ENCODE peak calls at places on chromosomes 3 and 15, in nine cellular contexts. One of them, this sample, is unnamed.
A peak's percentile ranks its signal among the peaks of the same experiment; 100 is the strongest.

GRCh38 chr3:153906366-153906765 is 214.8 kb upstream of the ARHGEF26 start:
- DNase-seq in CD4-positive, alpha-beta T cell: no peak
- DNase-seq in AG09309: no peak
- DNase-seq in neural crest cell: no peak
- DNase-seq in body of pancreas: no peak
- DNase-seq in B cell: no peak
- DNase-seq in mucosa of descending colon: no peak
- DNase-seq in astrocyte: no peak
- DNase-seq in AG10803: no peak
- DNase-seq in this sample: no peak

GRCh38 chr15:81111018-81111417 is 23.1 kb upstream of the CFAP161 start:
- DNase-seq in neural crest cell: no peak
- DNase-seq in B cell: no peak
- DNase-seq in CD4-positive, alpha-beta T cell: no peak
- DNase-seq in astrocyte: no peak
- DNase-seq in AG09309: no peak
- DNase-seq in AG10803: no peak
- DNase-seq in body of pancreas: no peak
- DNase-seq in mucosa of descending colon: no peak
- DNase-seq in this sample: no peak

GRCh38 chr3:107981471-107982111 is 109.2 kb downstream of the CD47 start:
- DNase-seq in AG09309: no peak
- DNase-seq in astrocyte: no peak
- DNase-seq in CD4-positive, alpha-beta T cell: no peak
- DNase-seq in mucosa of descending colon: peak; percentile 43
- DNase-seq in body of pancreas: peak; percentile 38
- DNase-seq in AG10803: no peak
- DNase-seq in neural crest cell: no peak
- DNase-seq in B cell: no peak
- DNase-seq in this sample: peak; percentile 54

GRCh38 chr15:88300861-88301260 is 44.3 kb upstream of the NTRK3 start:
- DNase-seq in AG09309: no peak
- DNase-seq in astrocyte: no peak
- DNase-seq in neural crest cell: no peak
- DNase-seq in AG10803: no peak
- DNase-seq in B cell: no peak
- DNase-seq in CD4-positive, alpha-beta T cell: no peak
- DNase-seq in mucosa of descending colon: no peak
- DNase-seq in body of pancreas: no peak
- DNase-seq in this sample: no peak

GRCh38 chr3:17752441-17752840 is 10.0 kb upstream of the TBC1D5 start:
- DNase-seq in body of pancreas: no peak
- DNase-seq in B cell: no peak
- DNase-seq in astrocyte: no peak
- DNase-seq in mucosa of descending colon: no peak
- DNase-seq in AG09309: peak; percentile 13
- DNase-seq in CD4-positive, alpha-beta T cell: no peak
- DNase-seq in neural crest cell: no peak
- DNase-seq in AG10803: peak; percentile 77
- DNase-seq in this sample: no peak

GRCh38 chr3:141303481-141304223 is 64.7 kb upstream of the ZBTB38 start:
- DNase-seq in B cell: peak; percentile 80
- DNase-seq in neural crest cell: peak; percentile 71
- DNase-seq in mucosa of descending colon: no peak
- DNase-seq in body of pancreas: peak; percentile 75
- DNase-seq in astrocyte: peak; percentile 46
- DNase-seq in CD4-positive, alpha-beta T cell: no peak
- DNase-seq in AG10803: peak; percentile 78
- DNase-seq in AG09309: peak; percentile 52
- DNase-seq in this sample: no peak

GRCh38 chr15:52496776-52497470 is 31.8 kb downstream of the MYO5A start:
- DNase-seq in B cell: no peak
- DNase-seq in astrocyte: peak; percentile 34
- DNase-seq in mucosa of descending colon: no peak
- DNase-seq in CD4-positive, alpha-beta T cell: no peak
- DNase-seq in body of pancreas: no peak
- DNase-seq in AG09309: no peak
- DNase-seq in AG10803: peak; percentile 51
- DNase-seq in neural crest cell: no peak
- DNase-seq in this sample: no peak

GRCh38 chr15:79811406-79812405 is 85.1 kb downstream of the MTHFS start:
- DNase-seq in astrocyte: peak; percentile 48
- DNase-seq in B cell: no peak
- DNase-seq in CD4-positive, alpha-beta T cell: no peak
- DNase-seq in neural crest cell: no peak
- DNase-seq in mucosa of descending colon: no peak
- DNase-seq in AG10803: peak; percentile 80
- DNase-seq in body of pancreas: peak; percentile 90
- DNase-seq in AG09309: peak; percentile 24
- DNase-seq in this sample: no peak

GRCh38 chr3:126531051-126531330 is 7.0 kb downstream of the CHST13 start:
- DNase-seq in B cell: no peak
- DNase-seq in CD4-positive, alpha-beta T cell: no peak
- DNase-seq in neural crest cell: no peak
- DNase-seq in AG09309: no peak
- DNase-seq in mucosa of descending colon: no peak
- DNase-seq in AG10803: no peak
- DNase-seq in astrocyte: no peak
- DNase-seq in body of pancreas: no peak
- DNase-seq in this sample: no peak

DNA sequence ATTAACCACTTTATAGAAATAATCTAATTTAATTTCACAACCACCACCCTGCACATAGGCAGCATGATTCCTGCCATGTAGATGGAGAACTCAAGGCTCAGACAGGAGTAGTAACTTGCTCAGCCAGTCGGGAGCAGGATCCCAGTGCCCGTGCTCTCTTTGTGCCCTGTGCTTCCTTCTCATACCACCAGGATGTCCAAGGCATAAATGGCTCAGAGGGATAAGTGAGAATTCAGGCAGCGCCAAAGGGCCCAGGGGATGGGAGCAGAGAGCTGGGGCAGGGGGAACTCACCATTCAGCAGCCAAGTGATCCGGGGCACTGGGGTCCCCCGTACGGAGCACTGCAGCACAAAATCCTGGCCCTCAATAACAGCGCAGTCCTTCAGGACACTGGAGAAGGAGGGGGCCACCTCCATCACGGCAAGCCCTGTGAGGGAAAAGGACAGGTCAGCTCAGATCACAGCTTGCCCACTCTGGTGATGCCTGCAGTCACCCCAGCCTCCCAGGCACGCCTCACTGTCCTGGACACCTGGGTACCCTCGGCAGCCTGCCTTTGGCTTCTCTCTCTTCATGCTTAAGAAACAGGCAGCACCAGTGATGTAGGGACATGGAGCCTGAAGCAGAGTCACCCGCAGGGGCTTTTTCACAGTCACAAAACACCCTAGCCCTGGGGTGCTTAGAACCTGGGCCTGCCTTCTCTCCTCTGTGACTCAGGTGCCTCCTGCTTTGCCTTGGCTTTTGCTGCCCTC is 141.0 kb upstream of the HACD2 start:
- DNase-seq in astrocyte: no peak
- DNase-seq in CD4-positive, alpha-beta T cell: no peak
- DNase-seq in AG10803: no peak
- DNase-seq in AG09309: no peak
- DNase-seq in neural crest cell: no peak
- DNase-seq in body of pancreas: no peak
- DNase-seq in mucosa of descending colon: no peak
- DNase-seq in B cell: no peak
- DNase-seq in this sample: no peak
- TF ChIP-seq CTCF in astrocyte: peak; percentile 9
- TF ChIP-seq CTCF in CD4-positive, alpha-beta T cell: no peak
- TF ChIP-seq CTCF in AG10803: no peak
- TF ChIP-seq CTCF in AG09309: no peak
- TF ChIP-seq CTCF in neural crest cell: peak; percentile 36
- TF ChIP-seq CTCF in body of pancreas: no peak
- TF ChIP-seq CTCF in mucosa of descending colon: no peak
- TF ChIP-seq CTCF in B cell: no peak
- TF ChIP-seq CTCF in this sample: peak; percentile 34

GRCh38 chr3:187808466-187809291 is 63.4 kb upstream of the BCL6 start:
- DNase-seq in B cell: no peak
- DNase-seq in neural crest cell: no peak
- DNase-seq in astrocyte: no peak
- DNase-seq in AG10803: no peak
- DNase-seq in AG09309: no peak
- DNase-seq in mucosa of descending colon: peak; percentile 54
- DNase-seq in CD4-positive, alpha-beta T cell: no peak
- DNase-seq in body of pancreas: peak; percentile 18
- DNase-seq in this sample: peak; percentile 41
- TF ChIP-seq CTCF in B cell: no peak
- TF ChIP-seq CTCF in neural crest cell: no peak
- TF ChIP-seq CTCF in astrocyte: no peak
- TF ChIP-seq CTCF in AG10803: no peak
- TF ChIP-seq CTCF in AG09309: no peak
- TF ChIP-seq CTCF in mucosa of descending colon: no peak
- TF ChIP-seq CTCF in CD4-positive, alpha-beta T cell: no peak
- TF ChIP-seq CTCF in body of pancreas: no peak
- TF ChIP-seq CTCF in this sample: no peak

DNA sequence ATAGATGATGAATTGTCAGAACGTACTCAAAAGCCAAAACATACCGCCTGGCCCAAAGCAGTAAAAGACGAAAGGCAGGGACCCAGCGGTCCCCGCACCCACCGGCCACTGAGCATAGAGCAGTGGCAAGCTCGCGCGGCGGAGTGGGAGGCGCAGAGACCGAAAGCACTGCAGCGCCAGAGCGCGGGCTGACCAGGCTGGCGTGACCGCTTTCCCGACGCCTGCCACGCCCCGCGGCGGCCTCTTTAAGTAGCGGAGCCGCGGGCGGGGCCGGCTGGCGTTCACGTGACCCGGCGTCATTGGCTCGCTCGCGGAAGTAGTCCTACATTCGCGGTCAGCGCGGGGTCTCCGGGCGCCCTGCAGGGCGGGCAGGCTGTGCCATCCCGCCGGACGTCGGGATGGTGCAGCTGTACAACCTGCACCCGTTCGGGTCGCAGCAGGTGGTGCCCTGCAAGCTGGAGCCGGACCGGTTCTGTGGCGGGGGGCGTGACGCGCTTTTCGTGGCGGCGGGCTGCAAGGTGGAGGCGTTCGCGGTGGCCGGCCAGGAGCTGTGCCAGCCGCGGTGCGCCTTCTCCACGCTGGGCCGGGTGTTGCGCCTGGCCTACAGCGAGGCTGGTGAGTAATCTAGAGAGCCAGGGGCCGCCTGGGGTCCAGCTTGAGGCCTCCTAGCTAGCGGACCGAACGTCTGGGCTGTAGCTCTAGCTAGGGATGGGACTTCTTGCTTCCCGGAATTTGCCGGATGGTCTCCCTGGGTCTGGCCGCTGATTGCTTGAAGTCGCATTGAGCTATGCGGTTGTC is at the start of gene HPS3:
- DNase-seq in B cell: peak; percentile 94
- DNase-seq in CD4-positive, alpha-beta T cell: peak; percentile 82
- DNase-seq in astrocyte: peak; percentile 76
- DNase-seq in AG09309: no peak
- DNase-seq in body of pancreas: peak; percentile 92
- DNase-seq in neural crest cell: peak; percentile 77
- DNase-seq in AG10803: peak; percentile 85
- DNase-seq in mucosa of descending colon: peak; percentile 95
- DNase-seq in this sample: peak; percentile 89
- TF ChIP-seq CTCF in B cell: no peak
- TF ChIP-seq CTCF in CD4-positive, alpha-beta T cell: no peak
- TF ChIP-seq CTCF in astrocyte: no peak
- TF ChIP-seq CTCF in AG09309: no peak
- TF ChIP-seq CTCF in body of pancreas: peak; percentile 9
- TF ChIP-seq CTCF in neural crest cell: no peak
- TF ChIP-seq CTCF in AG10803: no peak
- TF ChIP-seq CTCF in mucosa of descending colon: no peak
- TF ChIP-seq CTCF in this sample: no peak

GRCh38 chr3:62051506-62051905 is 321.8 kb downstream of the FEZF2 start:
- DNase-seq in body of pancreas: peak; percentile 47
- DNase-seq in mucosa of descending colon: peak; percentile 63
- DNase-seq in B cell: no peak
- DNase-seq in CD4-positive, alpha-beta T cell: no peak
- DNase-seq in AG09309: no peak
- DNase-seq in astrocyte: no peak
- DNase-seq in neural crest cell: no peak
- DNase-seq in AG10803: peak; percentile 11
- DNase-seq in this sample: no peak
- TF ChIP-seq CTCF in body of pancreas: peak; percentile 31
- TF ChIP-seq CTCF in mucosa of descending colon: no peak
- TF ChIP-seq CTCF in B cell: no peak
- TF ChIP-seq CTCF in CD4-positive, alpha-beta T cell: no peak
- TF ChIP-seq CTCF in AG09309: peak; percentile 18
- TF ChIP-seq CTCF in astrocyte: peak; percentile 38
- TF ChIP-seq CTCF in neural crest cell: peak; percentile 51
- TF ChIP-seq CTCF in AG10803: peak; percentile 35
- TF ChIP-seq CTCF in this sample: no peak

GRCh38 chr3:32177702-32178198 is 60.7 kb upstream of the CMTM8 start:
- DNase-seq in AG09309: peak; percentile 41
- DNase-seq in body of pancreas: peak; percentile 85
- DNase-seq in B cell: peak; percentile 52
- DNase-seq in CD4-positive, alpha-beta T cell: no peak
- DNase-seq in astrocyte: peak; percentile 63
- DNase-seq in mucosa of descending colon: no peak
- DNase-seq in neural crest cell: peak; percentile 51
- DNase-seq in AG10803: peak; percentile 40
- DNase-seq in this sample: no peak
- TF ChIP-seq CTCF in AG09309: peak; percentile 93
- TF ChIP-seq CTCF in body of pancreas: peak; percentile 97
- TF ChIP-seq CTCF in B cell: no peak
- TF ChIP-seq CTCF in CD4-positive, alpha-beta T cell: peak; percentile 33
- TF ChIP-seq CTCF in astrocyte: peak; percentile 94
- TF ChIP-seq CTCF in mucosa of descending colon: peak; percentile 42
- TF ChIP-seq CTCF in neural crest cell: peak; percentile 71
- TF ChIP-seq CTCF in AG10803: peak; percentile 66
- TF ChIP-seq CTCF in this sample: no peak

This sample was measured in mesothelial cell of epicardium.